ENCODE peak calls at places on chromosomes 5 and 9, in seven cellular contexts. M is substantia nigra, X is endodermal cell, E is Peyer's patch, J is amniotic stem cell, I is mucosa of descending colon, G is EH. T is an unnamed sample.

GRCh38 chr9:116162241-116162781 is 8.7 kb downstream of the PAPPA start:
- DNase-seq in M (no peak), X (no peak), E (no peak), J (no peak), I (no peak), G (no peak), T (no peak)

GRCh38 chr9:98215266-98215665 is 22.8 kb upstream of the CORO2A start:
- DNase-seq in M (no peak), X (no peak), E (no peak), J (no peak), I (no peak), G (peak), T (no peak)

GRCh38 chr5:109708813-109709212 is 19.1 kb downstream of the MAN2A1 start:
- DNase-seq in M (no peak), X (no peak), E (no peak), J (no peak), I (no peak), G (no peak), T (no peak)

GRCh38 chr5:1476181-1476966 is 31.1 kb upstream of the SLC6A3 start:
- DNase-seq in M (no peak), X (no peak), E (peak), J (no peak), I (peak), G (no peak), T (no peak)

GRCh38 chr5:127203818-127204217 is 86.8 kb upstream of the MEGF10 start:
- DNase-seq in M (no peak), X (no peak), E (no peak), J (peak), I (no peak), G (peak), T (no peak)

GRCh38 chr9:114674798-114675554 is 7.0 kb downstream of the TEX48 start:
- DNase-seq in M (no peak), X (peak), E (no peak), J (no peak), I (no peak), G (no peak), T (no peak)

GRCh38 chr9:26975728-26976707 is 19.8 kb downstream of the IFT74 start:
- DNase-seq in M (no peak), X (peak), E (no peak), J (no peak), I (no peak), G (peak), T (no peak)

GRCh38 chr5:151199581-151200185 is 24.2 kb downstream of the CCDC69 start:
- DNase-seq in M (no peak), X (no peak), E (no peak), J (no peak), I (no peak), G (no peak), T (no peak)

GRCh38 chr5:154970759-154971158 is 29.9 kb downstream of the MRPL22 start:
- DNase-seq in M (no peak), X (no peak), E (no peak), J (no peak), I (no peak), G (peak), T (no peak)

GRCh38 chr9:125815568-125815967 is 68.4 kb downstream of the PBX3 start:
- DNase-seq in M (no peak), X (no peak), E (no peak), J (no peak), I (no peak), G (peak), T (no peak)

GRCh38 chr9:92654481-92655301 is 15.2 kb downstream of the IPPK start:
- DNase-seq in M (no peak), X (no peak), E (no peak), J (no peak), I (no peak), G (no peak), T (no peak)

GRCh38 chr5:154179846-154180710 is 10.5 kb upstream of the GALNT10 start:
- DNase-seq in M (peak), X (peak), E (no peak), J (peak), I (no peak), G (peak), T (peak)

GRCh38 chr5:66306105-66306843 is 162.2 kb downstream of the SREK1 start:
- DNase-seq in M (peak), X (peak), E (no peak), J (peak), I (no peak), G (peak), T (peak)

GRCh38 chr5:43315697-43316096 is 2.5 kb upstream of the HMGCS1 start:
- DNase-seq in M (no peak), X (no peak), E (no peak), J (no peak), I (no peak), G (no peak), T (no peak)

GRCh38 chr5:157471709-157472108 is 11.7 kb downstream of the NIPAL4 start:
- DNase-seq in M (no peak), X (peak), E (no peak), J (no peak), I (no peak), G (peak), T (no peak)

GRCh38 chr9:35571113-35571512 is 33.9 kb upstream of the TESK1 start:
- DNase-seq in M (no peak), X (no peak), E (no peak), J (no peak), I (no peak), G (no peak), T (no peak)

GRCh38 chr9:111944467-111944866 is 47.9 kb downstream of the UGCG start:
- DNase-seq in M (no peak), X (no peak), E (no peak), J (no peak), I (no peak), G (no peak), T (no peak)

GRCh38 chr5:58357121-58357520 is 102.8 kb downstream of the PLK2 start:
- DNase-seq in M (no peak), X (no peak), E (no peak), J (no peak), I (no peak), G (peak), T (no peak)

GRCh38 chr5:14174235-14174636 is 31.1 kb downstream of the TRIO start:
- DNase-seq in M (no peak), X (peak), E (no peak), J (no peak), I (no peak), G (no peak), T (peak)

GRCh38 chr5:132319975-132320374 is 25.8 kb downstream of the SLC22A4 start:
- DNase-seq in M (no peak), X (no peak), E (no peak), J (no peak), I (no peak), G (no peak), T (no peak)

GRCh38 chr5:172436078-172436873 is 18.0 kb downstream of the SH3PXD2B start:
- DNase-seq in M (no peak), X (no peak), E (peak), J (no peak), I (no peak), G (no peak), T (no peak)

GRCh38 chr5:90909091-90909503 is 350.5 kb downstream of the ADGRV1 start:
- DNase-seq in M (no peak), X (peak), E (no peak), J (no peak), I (no peak), G (no peak), T (no peak)

GRCh38 chr5:167245871-167246270 is 1045.6 kb upstream of the WWC1 start:
- DNase-seq in M (no peak), X (peak), E (no peak), J (no peak), I (no peak), G (no peak), T (no peak)

GRCh38 chr5:173855162-173855994 is 32.8 kb upstream of the CPEB4 start:
- DNase-seq in M (no peak), X (no peak), E (no peak), J (no peak), I (no peak), G (no peak), T (no peak)

GRCh38 chr5:10018670-10019069 is 231.0 kb downstream of the ATPSCKMT start:
- DNase-seq in M (no peak), X (no peak), E (no peak), J (peak), I (no peak), G (peak), T (no peak)

GRCh38 chr5:54895816-54896341 is 89.5 kb downstream of the ESM1 start:
- DNase-seq in M (peak), X (peak), E (no peak), J (peak), I (no peak), G (peak), T (peak)